ENCODE peak calls at places on chromosomes 1 and 21, in four cellular contexts. G is A549, P is HepG2, A is K562. T is an unnamed sample. For H3K4me1, the result is how much of the 10 kb centered on the place peaks cover.

GRCh38 chr21:42601656-42602055 is 51.8 kb upstream of the PDE9A start:
- DNase-seq in G (no peak), A (no peak), P (no peak), T (no peak)

GRCh38 chr21:42389449-42389835 is 6.4 kb downstream of the TMPRSS3 start:
- DNase-seq in A (no peak), G (no peak), P (peak), T (no peak)

GRCh38 chr1:42730988-42731387 is 9.0 kb downstream of the CLDN19 start:
- DNase-seq in G (no peak), A (peak), P (no peak), T (no peak)

GRCh38 chr1:14955986-14956385 is 197.6 kb upstream of the TMEM51 start:
- DNase-seq in P (no peak), A (no peak), G (no peak), T (no peak)

GRCh38 chr1:215114154-215114933 is 31.8 kb downstream of the KCNK2 start:
- DNase-seq in P (no peak), A (no peak), G (no peak), T (no peak)

GRCh38 chr1:21514245-21514644 is 5.0 kb downstream of the ALPL start:
- DNase-seq in P (no peak), A (no peak), G (no peak), T (peak)

GRCh38 chr1:44785027-44785376 is 3.0 kb downstream of the BEST4 start:
- DNase-seq in G (no peak), P (no peak), A (no peak), T (no peak)

GRCh38 chr1:66678151-66678550 is 74.1 kb upstream of the DYNLT5 start:
- DNase-seq in P (no peak), A (no peak), G (no peak), T (no peak)

GRCh38 chr21:45548711-45549491 is 6.7 kb upstream of the SLC19A1 start:
- DNase-seq in G (no peak), P (no peak), A (no peak), T (no peak)

GRCh38 chr1:225450491-225451191 is 22.8 kb upstream of the LBR start:
- DNase-seq in G (no peak), P (peak), A (no peak), T (no peak)

GRCh38 chr21:35006771-35007170 is 42.3 kb downstream of the RUNX1 start:
- DNase-seq in P (no peak), A (no peak), G (no peak), T (no peak)

GRCh38 chr1:204110894-204111633 is 38.1 kb downstream of the SOX13 start:
- DNase-seq in P (no peak), A (no peak), G (no peak), T (no peak)

GRCh38 chr1:164479242-164479641 is 79.7 kb upstream of the PBX1 start:
- DNase-seq in P (no peak), G (no peak), A (no peak), T (no peak)

GRCh38 chr1:245684636-245685035 is 529.9 kb downstream of the KIF26B start:
- DNase-seq in P (no peak), A (no peak), G (no peak), T (no peak)

GRCh38 chr1:245682638-245683376 is 528.0 kb downstream of the KIF26B start:
- DNase-seq in G (no peak), A (no peak), P (no peak), T (no peak)

GRCh38 chr1:245685111-245685810 is 530.5 kb downstream of the KIF26B start:
- DNase-seq in G (no peak), A (no peak), P (no peak), T (no peak)

GRCh38 chr1:245684111-245684510 is 529.3 kb downstream of the KIF26B start:
- DNase-seq in A (no peak), P (no peak), G (no peak), T (no peak)

GRCh38 chr1:245683377-245683716 is 528.6 kb downstream of the KIF26B start:
- DNase-seq in A (no peak), P (no peak), G (no peak), T (no peak)
- TF ChIP-seq CHD4 in A (no peak), P (no peak), G (no peak), T (no peak)

DNA sequence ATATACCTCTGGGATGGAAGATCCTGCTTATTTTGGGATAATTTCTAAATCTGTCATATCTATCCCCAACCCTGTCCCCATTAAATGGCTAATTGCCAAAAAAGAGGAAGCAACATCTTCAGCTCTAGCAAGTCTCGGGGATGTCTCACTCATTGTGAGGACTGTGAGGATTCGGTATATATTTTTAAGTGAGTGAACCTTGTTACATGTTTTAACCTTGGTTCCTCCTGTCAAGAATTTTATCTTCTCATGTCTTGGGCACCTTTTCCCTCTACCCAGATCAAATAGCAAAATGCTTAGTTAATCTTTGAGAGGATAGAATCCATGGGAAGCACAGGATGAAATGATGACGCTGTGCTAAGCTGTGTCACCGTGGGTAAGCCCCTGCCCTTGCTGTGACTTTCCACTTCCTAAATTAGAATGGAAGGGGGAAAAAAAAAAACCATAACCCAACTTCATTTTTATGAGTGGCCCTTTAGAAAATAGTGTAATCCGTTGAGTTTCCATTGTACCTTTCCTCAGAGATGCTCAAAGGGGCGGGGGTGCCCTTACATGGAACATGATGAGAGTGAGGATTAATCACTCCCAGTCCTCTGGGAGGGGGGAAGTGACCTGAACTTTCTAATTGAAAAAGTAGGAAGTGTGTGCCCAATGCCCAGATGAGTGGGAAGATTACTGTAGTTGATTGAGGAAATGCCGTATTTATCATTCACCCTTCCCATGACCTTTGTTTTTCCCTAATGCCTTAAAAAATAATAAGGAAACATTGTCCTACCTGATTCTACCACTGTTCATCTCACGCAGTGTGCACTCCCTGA is 7.7 kb downstream of the ATP1A1 start:
- DNase-seq in P (no peak), G (no peak), A (no peak), T (no peak)
- H3K4me1 ChIP-seq in P (half or more), G (under half), A (half or more), T (under half)

GRCh38 chr1:189563784-189564183 is 913.9 kb downstream of the BRINP3 start:
- DNase-seq in G (no peak), A (no peak), P (no peak), T (no peak)

GRCh38 chr1:189567890-189568289 is 909.8 kb downstream of the BRINP3 start:
- DNase-seq in P (no peak), A (no peak), G (no peak), T (no peak)
- TF ChIP-seq CHD4 in P (no peak), A (no peak), G (no peak), T (no peak)

GRCh38 chr1:209772116-209772515 is 12.2 kb downstream of the C1orf74 start:
- DNase-seq in A (no peak), P (no peak), G (no peak), T (no peak)

GRCh38 chr1:209777587-209777986 is 6.8 kb downstream of the C1orf74 start:
- DNase-seq in G (no peak), A (no peak), P (no peak), T (no peak)

GRCh38 chr1:209775634-209776033 is 8.7 kb downstream of the C1orf74 start:
- DNase-seq in G (no peak), A (no peak), P (no peak), T (no peak)

GRCh38 chr1:209770636-209771415 is 13.5 kb downstream of the C1orf74 start:
- DNase-seq in G (no peak), A (no peak), P (no peak), T (no peak)

DNA sequence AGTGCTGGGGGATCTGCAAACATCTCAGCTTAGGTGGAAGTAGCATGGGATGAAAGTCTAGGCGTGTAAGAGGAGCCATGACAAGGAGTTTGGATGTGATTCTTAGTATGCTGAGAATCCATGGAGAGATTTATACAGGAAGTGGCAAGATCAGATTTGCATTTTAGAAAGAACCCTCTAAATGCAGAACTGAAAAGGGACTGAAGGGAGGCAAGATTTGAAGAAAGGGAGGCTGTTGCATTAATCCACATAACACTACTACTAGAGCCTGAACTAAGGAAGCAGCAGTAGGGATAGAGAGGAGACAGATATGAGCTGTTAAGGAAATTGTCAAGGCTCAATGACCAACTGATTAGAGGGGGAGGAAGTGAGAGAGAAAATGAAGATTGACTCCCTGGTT is 9.8 kb downstream of the C1orf74 start:
- DNase-seq in G (no peak), A (no peak), P (no peak), T (peak)
- H3K4me1 ChIP-seq in G (under half), A (under half), P (under half), T (under half)

GRCh38 chr1:113677250-113678158 is 81.8 kb downstream of the PHTF1 start:
- DNase-seq in A (peak), P (peak), G (peak), T (no peak)
- TF ChIP-seq CHD4 in A (no peak), P (no peak), G (no peak), T (no peak)

GRCh38 chr1:178572604-178573003 is 59.7 kb downstream of the TEX35 start:
- DNase-seq in P (no peak), A (no peak), G (no peak), T (no peak)
- H3K4me1 ChIP-seq in P (under half), A (under half), G (under half), T (under half)

DNA sequence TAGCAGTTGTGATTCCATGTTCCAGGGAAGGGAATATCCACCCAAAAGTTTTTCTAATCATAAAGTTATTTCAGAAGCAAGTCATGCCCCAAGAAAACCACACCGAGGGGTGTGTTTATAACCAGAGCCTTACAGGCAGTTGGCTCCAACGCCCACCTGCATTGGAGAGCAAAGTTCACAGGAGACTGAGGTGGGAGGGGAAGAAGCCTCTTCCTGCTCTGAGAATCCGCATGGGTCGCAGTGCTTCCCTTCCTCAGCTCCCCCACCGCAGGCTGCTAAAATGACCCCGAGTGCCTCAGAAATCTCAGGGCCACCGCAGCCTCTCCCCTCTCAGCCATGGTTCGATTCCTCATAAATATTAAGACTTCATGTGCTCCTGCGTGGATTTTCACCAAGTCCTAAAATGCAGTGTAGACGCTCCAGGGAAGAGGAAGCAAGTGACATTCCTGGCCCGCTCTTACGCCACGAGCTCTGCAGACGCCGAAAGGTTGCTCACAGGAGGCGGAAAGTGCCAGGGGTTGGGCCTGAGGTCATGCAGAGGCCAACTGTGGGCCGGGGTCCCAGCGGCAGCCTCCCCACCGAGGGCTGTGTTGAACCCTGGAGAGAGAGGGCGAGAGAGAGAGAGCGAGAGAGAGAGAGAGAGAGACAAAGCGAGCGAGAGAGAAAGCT is 13.4 kb upstream of the SPSB1 start:
- DNase-seq in G (no peak), P (peak), A (no peak), T (no peak)
- TF ChIP-seq CHD4 in G (no peak), P (no peak), A (no peak), T (no peak)

GRCh38 chr1:226632922-226633351 is 84.4 kb downstream of the STUM start:
- DNase-seq in G (no peak), A (no peak), P (no peak), T (no peak)
- H3K4me1 ChIP-seq in G (under half), A (under half), P (under half), T (under half)